ENCODE peak calls at places on chromosomes 16 and 17, in six cellular contexts. U, K, P, M, G and E are unnamed samples.

GRCh38 chr16:48607056-48607825 is 2.7 kb downstream of the N4BP1 start:
- DNase-seq in K (no peak), M (no peak), U (no peak), P (no peak), G (no peak), E (no peak)

GRCh38 chr17:67813803-67814180 is 11.5 kb upstream of the BPTF start:
- DNase-seq in K (no peak), U (no peak), M (no peak), P (no peak), G (no peak), E (no peak)

GRCh38 chr16:27472091-27473020 is 70.4 kb downstream of the IL21R start:
- DNase-seq in G (no peak), U (no peak), P (no peak), M (no peak), K (no peak), E (no peak)

GRCh38 chr17:82754297-82755208 is 2.7 kb downstream of the TBCD start:
- DNase-seq in U (no peak), P (no peak), M (no peak), G (peak), K (peak), E (no peak)

GRCh38 chr16:84631882-84632281 is 14.0 kb upstream of the COTL1 start:
- DNase-seq in K (no peak), P (no peak), M (no peak), U (no peak), G (no peak), E (no peak)

GRCh38 chr17:20983359-20983637 is 59.5 kb downstream of the USP22 start:
- DNase-seq in K (no peak), P (no peak), M (no peak), G (no peak), U (no peak), E (no peak)

GRCh38 chr17:79684132-79684985 is 46.4 kb upstream of the ENPP7 start:
- DNase-seq in U (no peak), G (no peak), P (no peak), K (peak), M (no peak), E (no peak)

GRCh38 chr17:20084621-20085282 is 75.6 kb downstream of the SPECC1 start:
- DNase-seq in M (no peak), U (no peak), P (no peak), G (no peak), K (no peak), E (no peak)

GRCh38 chr17:27633312-27634025 is 2.5 kb downstream of the LGALS9 start:
- DNase-seq in K (no peak), P (no peak), M (no peak), G (no peak), U (no peak), E (no peak)

GRCh38 chr16:88405325-88406060 is 22.7 kb downstream of the ZNF469 start:
- DNase-seq in U (no peak), G (no peak), M (no peak), K (no peak), P (no peak), E (no peak)

GRCh38 chr17:81163703-81164413 is 1.4 kb upstream of the PVALEF start:
- DNase-seq in U (no peak), M (no peak), K (no peak), G (no peak), P (no peak), E (no peak)

GRCh38 chr17:80482555-80483308 is 6.3 kb upstream of the NPTX1 start:
- DNase-seq in M (no peak), U (no peak), P (no peak), G (no peak), K (no peak), E (no peak)

GRCh38 chr17:16980813-16981731 is 9.2 kb upstream of the TNFRSF13B start:
- DNase-seq in M (peak), K (peak), P (no peak), G (no peak), U (no peak), E (no peak)

GRCh38 chr16:66265106-66265415 is 101.4 kb upstream of the CDH5 start:
- DNase-seq in G (no peak), M (no peak), K (no peak), P (no peak), U (no peak), E (no peak)

GRCh38 chr17:80359422-80360110 is 55.4 kb upstream of the ENDOV start:
- DNase-seq in M (no peak), U (no peak), K (no peak), P (no peak), G (no peak), E (no peak)

GRCh38 chr17:48358203-48358602 is 71.8 kb downstream of the SKAP1 start:
- DNase-seq in U (no peak), K (no peak), M (no peak), G (no peak), P (no peak), E (no peak)